ENCODE peak calls at places on chromosomes 3 and 15, in six cellular contexts. W is GM12878, R is H9, G is WERI-Rb-1, O is nephron progenitor cell, B is suprapubic skin. S is an unnamed sample.

GRCh38 chr3:190862209-190863118 is at the start of gene GMNC:
- DNase-seq in W (no peak), O (peak), B (peak), G (peak), R (peak), S (peak)

GRCh38 chr3:49955636-49956035 is 15.7 kb downstream of the RBM6 start:
- DNase-seq in W (no peak), R (no peak), B (no peak), O (no peak), G (no peak), S (no peak)

GRCh38 chr15:42584031-42584765 is 8.8 kb downstream of the STARD9 start:
- DNase-seq in W (no peak), O (no peak), B (no peak), G (peak), R (peak), S (no peak)

GRCh38 chr15:80455668-80456442 is 51.7 kb downstream of the ARNT2 start:
- DNase-seq in G (peak), B (no peak), W (peak), O (peak), R (peak), S (peak)

GRCh38 chr3:193556841-193557240 is 2.1 kb upstream of the ATP13A4 start:
- DNase-seq in R (no peak), B (no peak), W (no peak), G (no peak), O (no peak), S (no peak)

GRCh38 chr15:70453238-70453637 is 310.1 kb downstream of the UACA start:
- DNase-seq in B (no peak), R (no peak), O (no peak), W (no peak), G (no peak), S (no peak)

GRCh38 chr3:79056498-79056897 is 711.3 kb downstream of the ROBO1 start:
- DNase-seq in G (no peak), R (no peak), W (no peak), B (no peak), O (no peak), S (no peak)

GRCh38 chr3:107795514-107796094 is 272.8 kb downstream of the BBX start:
- DNase-seq in B (no peak), W (no peak), G (no peak), O (no peak), R (no peak), S (no peak)

GRCh38 chr15:83323296-83323711 is 38.8 kb upstream of the BNC1 start:
- DNase-seq in W (no peak), R (no peak), G (no peak), B (no peak), O (peak), S (peak)

GRCh38 chr15:42080585-42081462 is 13.5 kb downstream of the PLA2G4D start:
- DNase-seq in G (no peak), W (no peak), O (no peak), R (peak), B (no peak), S (no peak)

GRCh38 chr15:45913451-45913850 is 278.6 kb downstream of the SQOR start:
- DNase-seq in R (no peak), G (no peak), O (no peak), B (no peak), W (no peak), S (no peak)

GRCh38 chr3:72234394-72234793 is 449.4 kb upstream of the PROK2 start:
- DNase-seq in G (no peak), R (no peak), B (no peak), W (no peak), O (no peak), S (no peak)

GRCh38 chr3:25662921-25663320 is 1.8 kb downstream of the TOP2B start:
- DNase-seq in G (no peak), R (no peak), B (no peak), O (no peak), W (no peak), S (no peak)

GRCh38 chr3:62874398-62875102 is 666 bp downstream of the CADPS start:
- DNase-seq in B (no peak), R (no peak), O (peak), G (no peak), W (no peak), S (peak)

GRCh38 chr15:76470691-76471090 is 134.1 kb downstream of the ISL2 start:
- DNase-seq in W (no peak), R (no peak), B (no peak), G (no peak), O (no peak), S (no peak)

GRCh38 chr15:71120428-71120944 is 5.2 kb downstream of the THSD4 start:
- DNase-seq in G (peak), O (no peak), B (no peak), W (no peak), R (no peak), S (no peak)

GRCh38 chr15:101258238-101259144 is 6.6 kb upstream of the CHSY1 start:
- DNase-seq in W (peak), G (peak), O (peak), B (no peak), R (no peak), S (peak)
- TF ChIP-seq CTCF in W (peak), G (peak), O (peak), B (peak), R (peak), S (peak)

DNA sequence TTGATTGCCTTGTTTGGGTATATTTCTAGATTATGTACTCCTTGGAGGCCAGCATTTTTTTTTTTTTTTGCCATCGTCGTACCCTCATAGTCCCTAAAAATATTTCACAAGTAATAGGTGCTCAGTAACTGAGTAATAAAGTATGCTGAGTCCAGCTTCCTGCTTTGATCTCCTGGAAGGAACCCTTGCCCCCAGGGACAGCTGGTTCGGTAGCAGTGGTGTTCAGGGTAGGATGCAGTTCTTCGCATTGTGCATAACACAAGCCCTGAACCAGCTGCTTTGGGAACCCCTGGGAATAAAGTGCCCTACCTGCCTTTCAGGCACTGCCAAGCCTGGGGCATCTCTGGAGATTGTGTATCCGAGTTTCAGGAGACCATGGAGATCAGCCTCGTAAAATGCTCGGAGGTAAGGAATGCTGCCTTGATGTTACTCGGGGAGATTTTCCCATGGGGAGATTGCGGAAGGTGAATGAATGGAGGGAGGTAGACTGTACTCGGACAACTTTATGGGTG is 7.7 kb downstream of the MYZAP start:
- DNase-seq in R (no peak), G (no peak), B (no peak), W (no peak), O (no peak), S (no peak)
- TF ChIP-seq CTCF in R (no peak), G (no peak), B (no peak), W (no peak), O (no peak), S (no peak)

GRCh38 chr3:66797916-66798560 is 200.1 kb upstream of the KBTBD8 start:
- DNase-seq in G (no peak), O (peak), W (no peak), B (no peak), R (peak), S (peak)

GRCh38 chr3:66800941-66801545 is 197.1 kb upstream of the KBTBD8 start:
- DNase-seq in W (no peak), B (no peak), R (no peak), G (no peak), O (no peak), S (no peak)

GRCh38 chr3:66803706-66804496 is 194.2 kb upstream of the KBTBD8 start:
- DNase-seq in G (no peak), R (no peak), W (no peak), B (no peak), O (no peak), S (no peak)

GRCh38 chr3:66808891-66809578 is 189.1 kb upstream of the KBTBD8 start:
- DNase-seq in G (peak), R (no peak), W (no peak), B (no peak), O (no peak), S (no peak)

GRCh38 chr3:66803206-66803605 is 194.9 kb upstream of the KBTBD8 start:
- DNase-seq in R (peak), W (no peak), B (no peak), O (no peak), G (no peak), S (no peak)
- TF ChIP-seq CTCF in R (peak), W (no peak), B (no peak), O (peak), G (peak), S (peak)

GRCh38 chr15:30046414-30046813 is 36.3 kb upstream of the GOLGA8J start:
- DNase-seq in G (no peak), R (no peak), O (no peak), W (no peak), B (no peak), S (no peak)

GRCh38 chr15:30041868-30042267 is 40.9 kb upstream of the GOLGA8J start:
- DNase-seq in G (no peak), B (no peak), R (no peak), W (no peak), O (no peak), S (no peak)

GRCh38 chr15:30044377-30044776 is 38.4 kb upstream of the GOLGA8J start:
- DNase-seq in W (no peak), R (no peak), O (no peak), G (no peak), B (no peak), S (no peak)

GRCh38 chr15:30042556-30042955 is 40.2 kb upstream of the GOLGA8J start:
- DNase-seq in B (no peak), W (no peak), O (no peak), G (no peak), R (no peak), S (no peak)

DNA sequence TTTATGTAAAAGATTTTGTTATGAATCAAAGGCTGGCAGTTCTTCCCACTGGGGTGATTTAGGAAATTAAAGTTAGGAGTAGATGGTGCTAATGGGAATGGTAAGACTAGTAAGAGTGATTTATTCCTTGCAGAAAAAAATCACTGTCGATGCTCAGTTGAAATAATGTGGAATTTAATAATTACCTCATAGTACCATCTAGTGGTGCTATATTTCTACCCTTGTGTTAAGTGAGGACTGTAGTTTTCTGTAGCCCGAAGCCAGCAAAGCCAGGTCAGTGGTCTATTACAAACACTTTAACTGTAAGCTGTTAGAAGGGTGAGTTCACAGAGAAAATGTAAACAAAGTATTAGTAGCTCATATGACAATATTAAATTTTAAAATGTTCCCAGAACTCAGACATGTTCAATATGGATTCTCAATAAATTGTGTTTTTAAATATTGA is 39.5 kb upstream of the GOLGA8J start:
- DNase-seq in W (no peak), O (no peak), R (no peak), G (no peak), B (no peak), S (no peak)
- TF ChIP-seq CTCF in W (no peak), O (no peak), R (no peak), G (no peak), B (no peak), S (no peak)

DNA sequence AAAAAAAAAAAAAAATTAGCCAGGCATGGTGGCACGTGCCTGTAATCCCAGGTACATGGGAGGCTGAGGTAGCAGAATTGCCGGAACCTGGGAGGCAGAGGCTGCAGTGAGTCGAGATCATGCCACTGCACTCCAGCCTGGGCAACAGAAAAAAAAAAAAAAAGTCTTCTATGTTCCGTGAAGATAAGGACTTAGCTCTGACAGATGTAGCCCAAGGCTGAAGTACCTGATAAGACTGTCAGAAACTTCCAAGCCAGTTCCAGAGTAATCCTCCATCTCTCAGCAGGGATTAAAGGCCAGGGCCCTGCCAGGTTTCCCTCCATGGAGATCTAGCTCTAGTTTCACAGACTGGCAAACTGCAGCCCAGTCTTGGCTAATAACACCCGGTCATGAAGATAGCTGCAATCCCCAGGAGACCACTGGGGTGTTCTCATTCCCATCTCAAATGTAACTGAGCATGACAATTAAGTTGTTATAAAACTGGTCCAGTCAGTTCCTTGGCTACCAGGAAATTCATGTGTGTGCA is 8.5 kb downstream of the CDCP1 start:
- DNase-seq in W (no peak), R (no peak), B (no peak), O (no peak), G (peak), S (no peak)
- TF ChIP-seq CTCF in W (no peak), R (peak), B (no peak), O (no peak), G (no peak), S (no peak)

DNA sequence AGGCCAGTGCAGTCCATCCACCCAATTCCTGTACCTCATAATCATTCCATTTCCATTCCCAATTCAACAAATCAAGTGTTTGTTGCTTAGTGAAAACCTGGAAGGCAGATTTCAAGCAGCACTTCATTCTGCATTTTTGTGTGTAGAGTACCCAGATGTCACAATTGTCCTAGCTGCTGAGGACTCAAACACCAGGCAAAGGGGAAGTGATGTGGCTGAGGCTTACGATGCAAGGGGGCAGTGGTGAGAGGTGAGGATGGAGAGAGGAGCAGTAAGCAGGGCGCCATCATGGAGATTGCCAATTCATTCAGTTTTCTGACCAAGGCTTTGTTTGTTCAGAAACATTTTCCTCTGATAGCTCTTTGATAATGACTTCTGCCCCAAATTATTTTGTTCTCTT is 83.7 kb upstream of the GSK3B start:
- DNase-seq in R (peak), B (no peak), O (no peak), W (no peak), G (no peak), S (no peak)
- TF ChIP-seq CTCF in R (peak), B (no peak), O (no peak), W (no peak), G (no peak), S (no peak)

S was measured in glutamatergic neuron.